ENCODE peak calls at places on chromosome 1, in four cellular contexts. X is hippocampal formation, A is T-cell, Y is iPS-NIHi11. O is an unnamed sample.

GRCh38 chr1:199946305-199947155 is 81.0 kb upstream of the NR5A2 start:
- DNase-seq in A (no peak), Y (no peak), X (no peak), O (no peak)

GRCh38 chr1:154777151-154777550 is 92.9 kb downstream of the KCNN3 start:
- DNase-seq in X (no peak), A (no peak), Y (no peak), O (no peak)

GRCh38 chr1:178908358-178908757 is 37.5 kb upstream of the ANGPTL1 start:
- DNase-seq in A (no peak), X (no peak), Y (no peak), O (no peak)

GRCh38 chr1:998051-998821 is 1.7 kb downstream of the HES4 start:
- DNase-seq in X (no peak), A (no peak), Y (peak; percentile 45), O (no peak)

GRCh38 chr1:242017580-242018233 is 18.8 kb upstream of the MAP1LC3C start:
- DNase-seq in A (peak; percentile 3), Y (peak; percentile 78), X (peak; percentile 64), O (peak; percentile 84)

GRCh38 chr1:13498553-13498952 is 15.2 kb downstream of the LRRC38 start:
- DNase-seq in A (no peak), Y (no peak), X (no peak), O (no peak)

GRCh38 chr1:154753426-154753825 is 116.7 kb downstream of the KCNN3 start:
- DNase-seq in A (no peak), X (no peak), Y (no peak), O (no peak)

GRCh38 chr1:95879498-95879897 is 645.5 kb downstream of the RWDD3 start:
- DNase-seq in Y (no peak), A (no peak), X (no peak), O (no peak)

GRCh38 chr1:85361106-85361505 is 84.7 kb upstream of the BCL10 start:
- DNase-seq in Y (no peak), A (no peak), X (no peak), O (peak; percentile 83)

GRCh38 chr1:44246806-44247205 is 33.5 kb downstream of the DMAP1 start:
- DNase-seq in X (no peak), Y (no peak), A (no peak), O (no peak)

GRCh38 chr1:57137980-57138379 is 172.2 kb upstream of the C8B start:
- DNase-seq in X (no peak), A (no peak), Y (no peak), O (no peak)

GRCh38 chr1:6603851-6604558 is 1.3 kb upstream of the KLHL21 start:
- DNase-seq in X (peak; percentile 56), A (no peak), Y (no peak), O (peak; percentile 38)